ENCODE peak calls at places on chromosomes 11 and 22, in five cellular contexts. One of them, this sample, is unnamed.

GRCh38 chr22:22959147-22959827 is 71.7 kb downstream of the IGLL5 start:
- DNase-seq in naive B cell: peak; percentile 82
- DNase-seq in NCI-H524: peak; percentile 91
- DNase-seq in GM13977: no peak
- DNase-seq in NCI-H1930: peak; percentile 84
- DNase-seq in this sample: no peak

GRCh38 chr22:29072193-29072978 is 449 bp upstream of the KREMEN1 start:
- DNase-seq in naive B cell: peak; percentile 81
- DNase-seq in NCI-H524: peak; percentile 74
- DNase-seq in NCI-H1930: peak; percentile 85
- DNase-seq in GM13977: peak; percentile 97
- DNase-seq in this sample: peak; percentile 95

GRCh38 chr11:69702769-69703510 is 882 bp downstream of the FGF19 start:
- DNase-seq in naive B cell: no peak
- DNase-seq in NCI-H1930: no peak
- DNase-seq in GM13977: peak; percentile 50
- DNase-seq in NCI-H524: peak; percentile 38
- DNase-seq in this sample: no peak

GRCh38 chr11:24885580-24886173 is 388.8 kb downstream of the LUZP2 start:
- DNase-seq in NCI-H524: no peak
- DNase-seq in GM13977: no peak
- DNase-seq in naive B cell: no peak
- DNase-seq in NCI-H1930: peak; percentile 75
- DNase-seq in this sample: no peak

GRCh38 chr11:125371451-125371935 is 124.6 kb downstream of the FEZ1 start:
- DNase-seq in naive B cell: no peak
- DNase-seq in GM13977: no peak
- DNase-seq in NCI-H1930: no peak
- DNase-seq in NCI-H524: peak; percentile 93
- DNase-seq in this sample: no peak

GRCh38 chr11:122308286-122308685 is 192.3 kb upstream of the BLID start:
- DNase-seq in naive B cell: no peak
- DNase-seq in NCI-H1930: no peak
- DNase-seq in GM13977: no peak
- DNase-seq in NCI-H524: no peak
- DNase-seq in this sample: no peak

GRCh38 chr22:26939466-26939865 is 282.1 kb downstream of the MIAT start:
- DNase-seq in NCI-H1930: no peak
- DNase-seq in GM13977: no peak
- DNase-seq in NCI-H524: peak; percentile 95
- DNase-seq in naive B cell: no peak
- DNase-seq in this sample: no peak

GRCh38 chr11:112297248-112297866 is 36.7 kb upstream of the PLET1 start:
- DNase-seq in NCI-H1930: no peak
- DNase-seq in naive B cell: no peak
- DNase-seq in GM13977: no peak
- DNase-seq in NCI-H524: no peak
- DNase-seq in this sample: no peak

GRCh38 chr11:30258679-30259078 is 27.9 kb downstream of the FSHB start:
- DNase-seq in naive B cell: no peak
- DNase-seq in GM13977: no peak
- DNase-seq in NCI-H524: no peak
- DNase-seq in NCI-H1930: no peak
- DNase-seq in this sample: no peak

GRCh38 chr22:30219668-30220278 is 26.8 kb downstream of the LIF start:
- DNase-seq in NCI-H524: no peak
- DNase-seq in GM13977: no peak
- DNase-seq in naive B cell: no peak
- DNase-seq in NCI-H1930: no peak
- DNase-seq in this sample: no peak

GRCh38 chr11:121105851-121106250 is 4.8 kb downstream of the TECTA start:
- DNase-seq in NCI-H524: peak; percentile 93
- DNase-seq in GM13977: no peak
- DNase-seq in naive B cell: no peak
- DNase-seq in NCI-H1930: no peak
- DNase-seq in this sample: no peak

GRCh38 chr11:27300974-27301373 is 62.0 kb downstream of the CCDC34 start:
- DNase-seq in GM13977: no peak
- DNase-seq in NCI-H1930: no peak
- DNase-seq in naive B cell: no peak
- DNase-seq in NCI-H524: no peak
- DNase-seq in this sample: no peak

GRCh38 chr11:17574141-17574798 is 27.2 kb downstream of the OTOG start:
- DNase-seq in NCI-H524: no peak
- DNase-seq in naive B cell: no peak
- DNase-seq in GM13977: no peak
- DNase-seq in NCI-H1930: no peak
- DNase-seq in this sample: no peak

GRCh38 chr22:23521442-23522113 is 58.5 kb downstream of the IGLL1 start:
- DNase-seq in naive B cell: peak; percentile 83
- DNase-seq in GM13977: peak; percentile 97
- DNase-seq in NCI-H524: peak; percentile 95
- DNase-seq in NCI-H1930: peak; percentile 95
- DNase-seq in this sample: peak; percentile 91

GRCh38 chr11:561148-562003 is 606 bp downstream of the RASSF7 start:
- DNase-seq in NCI-H524: no peak
- DNase-seq in naive B cell: no peak
- DNase-seq in NCI-H1930: no peak
- DNase-seq in GM13977: peak; percentile 59
- DNase-seq in this sample: no peak

GRCh38 chr11:127994736-127995135 is 592.6 kb downstream of the ETS1 start:
- DNase-seq in GM13977: no peak
- DNase-seq in NCI-H524: no peak
- DNase-seq in NCI-H1930: no peak
- DNase-seq in naive B cell: no peak
- DNase-seq in this sample: no peak

GRCh38 chr11:103566116-103566515 is 456.9 kb downstream of the DYNC2H1 start:
- DNase-seq in naive B cell: no peak
- DNase-seq in NCI-H1930: no peak
- DNase-seq in NCI-H524: no peak
- DNase-seq in GM13977: no peak
- DNase-seq in this sample: no peak

GRCh38 chr11:26947904-26948639 is 45.8 kb upstream of the FIBIN start:
- DNase-seq in naive B cell: no peak
- DNase-seq in GM13977: no peak
- DNase-seq in NCI-H524: no peak
- DNase-seq in NCI-H1930: no peak
- DNase-seq in this sample: no peak

GRCh38 chr11:129209891-129210830 is 18.0 kb upstream of the ARHGAP32 start:
- DNase-seq in naive B cell: no peak
- DNase-seq in NCI-H524: no peak
- DNase-seq in GM13977: no peak
- DNase-seq in NCI-H1930: no peak
- DNase-seq in this sample: no peak

GRCh38 chr11:59960502-59961381 is 3.1 kb upstream of the OOSP4A start:
- DNase-seq in NCI-H524: no peak
- DNase-seq in naive B cell: no peak
- DNase-seq in NCI-H1930: no peak
- DNase-seq in GM13977: no peak
- DNase-seq in this sample: no peak

GRCh38 chr11:81112718-81113117 is 1620.9 kb downstream of the FAM181B start:
- DNase-seq in naive B cell: no peak
- DNase-seq in NCI-H1930: no peak
- DNase-seq in GM13977: no peak
- DNase-seq in NCI-H524: no peak
- DNase-seq in this sample: no peak

GRCh38 chr11:131544591-131544990 is 174.2 kb downstream of the NTM start:
- DNase-seq in NCI-H1930: no peak
- DNase-seq in GM13977: no peak
- DNase-seq in naive B cell: no peak
- DNase-seq in NCI-H524: no peak
- DNase-seq in this sample: no peak

GRCh38 chr11:117445097-117445658 is 117.5 kb downstream of the CEP164 start:
- DNase-seq in NCI-H1930: no peak
- DNase-seq in naive B cell: no peak
- DNase-seq in NCI-H524: no peak
- DNase-seq in GM13977: no peak
- DNase-seq in this sample: no peak

GRCh38 chr22:18057568-18058209 is 20.1 kb upstream of the PEX26 start:
- DNase-seq in NCI-H524: no peak
- DNase-seq in naive B cell: peak; percentile 83
- DNase-seq in GM13977: peak; percentile 84
- DNase-seq in NCI-H1930: no peak
- DNase-seq in this sample: no peak

GRCh38 chr11:77278595-77279506 is 22.6 kb downstream of the GDPD4 start:
- DNase-seq in NCI-H524: no peak
- DNase-seq in NCI-H1930: no peak
- DNase-seq in naive B cell: no peak
- DNase-seq in GM13977: no peak
- DNase-seq in this sample: no peak

GRCh38 chr11:113261709-113262475 is 52.5 kb upstream of the TTC12 start:
- DNase-seq in naive B cell: no peak
- DNase-seq in NCI-H524: no peak
- DNase-seq in NCI-H1930: no peak
- DNase-seq in GM13977: no peak
- DNase-seq in this sample: no peak

GRCh38 chr22:32623943-32624342 is 149.3 kb downstream of the FBXO7 start:
- DNase-seq in NCI-H524: no peak
- DNase-seq in naive B cell: no peak
- DNase-seq in GM13977: no peak
- DNase-seq in NCI-H1930: no peak
- DNase-seq in this sample: no peak

GRCh38 chr22:44915441-44915840 is 94.4 kb downstream of the PHF21B start:
- DNase-seq in NCI-H1930: no peak
- DNase-seq in GM13977: no peak
- DNase-seq in NCI-H524: no peak
- DNase-seq in naive B cell: no peak
- DNase-seq in this sample: peak; percentile 43

GRCh38 chr22:26436903-26437515 is 7.9 kb downstream of the ASPHD2 start:
- DNase-seq in NCI-H1930: no peak
- DNase-seq in GM13977: no peak
- DNase-seq in NCI-H524: no peak
- DNase-seq in naive B cell: no peak
- DNase-seq in this sample: no peak

GRCh38 chr11:95877288-95877687 is 46.6 kb downstream of the MTMR2 start:
- DNase-seq in GM13977: no peak
- DNase-seq in naive B cell: no peak
- DNase-seq in NCI-H524: no peak
- DNase-seq in NCI-H1930: no peak
- DNase-seq in this sample: no peak

GRCh38 chr11:7514099-7514725 is 413 bp downstream of the PPFIBP2 start:
- DNase-seq in NCI-H1930: no peak
- DNase-seq in NCI-H524: peak; percentile 20
- DNase-seq in naive B cell: no peak
- DNase-seq in GM13977: peak; percentile 32
- DNase-seq in this sample: no peak

GRCh38 chr22:25134451-25134850 is 65.2 kb upstream of the CRYBB3 start:
- DNase-seq in GM13977: no peak
- DNase-seq in naive B cell: no peak
- DNase-seq in NCI-H524: no peak
- DNase-seq in NCI-H1930: no peak
- DNase-seq in this sample: no peak

GRCh38 chr11:74710291-74710938 is 20.8 kb downstream of the CHRDL2 start:
- DNase-seq in NCI-H1930: no peak
- DNase-seq in GM13977: no peak
- DNase-seq in naive B cell: no peak
- DNase-seq in NCI-H524: peak; percentile 8
- DNase-seq in this sample: no peak

GRCh38 chr11:98423933-98424332 is 596.8 kb upstream of the CNTN5 start:
- DNase-seq in GM13977: no peak
- DNase-seq in NCI-H1930: no peak
- DNase-seq in NCI-H524: no peak
- DNase-seq in naive B cell: no peak
- DNase-seq in this sample: no peak

GRCh38 chr22:36610056-36610455 is 81.1 kb upstream of the EIF3D start:
- DNase-seq in NCI-H524: no peak
- DNase-seq in NCI-H1930: no peak
- DNase-seq in GM13977: no peak
- DNase-seq in naive B cell: no peak
- DNase-seq in this sample: no peak

GRCh38 chr22:30062934-30063333 is 17.3 kb upstream of the HORMAD2 start:
- DNase-seq in naive B cell: no peak
- DNase-seq in GM13977: no peak
- DNase-seq in NCI-H1930: no peak
- DNase-seq in NCI-H524: no peak
- DNase-seq in this sample: no peak

GRCh38 chr11:110200241-110200640 is 96.2 kb downstream of the RDX start:
- DNase-seq in naive B cell: no peak
- DNase-seq in NCI-H524: no peak
- DNase-seq in NCI-H1930: no peak
- DNase-seq in GM13977: no peak
- DNase-seq in this sample: no peak

GRCh38 chr11:26234451-26234850 is 97.5 kb upstream of the ANO3 start:
- DNase-seq in GM13977: no peak
- DNase-seq in naive B cell: no peak
- DNase-seq in NCI-H524: no peak
- DNase-seq in NCI-H1930: no peak
- DNase-seq in this sample: no peak

GRCh38 chr11:57276169-57276854 is 39.3 kb upstream of the APLNR start:
- DNase-seq in GM13977: no peak
- DNase-seq in NCI-H1930: no peak
- DNase-seq in naive B cell: no peak
- DNase-seq in NCI-H524: peak; percentile 83
- DNase-seq in this sample: no peak

This sample was measured in cardiac septum.